ENCODE peak calls at places on chromosomes 12 and 14, in ten cellular contexts. X is frontal cortex; Q is activated effector memory CD4-positive, alpha-beta T cell treated with Interleukin-2 at 50 U/mL for 16 hours; K is T-helper 2 cell; N is stomach; W is left ventricle myocardium superior; R is LoVo; V is Peyer's patch; B is ascending aorta; I is GF-D8. U is an unnamed sample.

GRCh38 chr12:63068857-63069442 is 82.1 kb downstream of the AVPR1A start:
- DNase-seq in K (no peak), V (no peak), X (no peak), N (no peak), I (peak; percentile 12), B (no peak), W (no peak), Q (no peak), R (peak; percentile 78), U (peak; percentile 75)

GRCh38 chr14:23352506-23353432 is at the start of gene SLC22A17:
- DNase-seq in R (no peak), K (no peak), B (peak; percentile 91), I (no peak), V (peak; percentile 78), Q (peak; percentile 19), N (peak; percentile 65), W (peak; percentile 87), X (peak; percentile 96), U (peak; percentile 92)

GRCh38 chr12:68276400-68276930 is 23.1 kb upstream of the IL22 start:
- DNase-seq in R (no peak), Q (no peak), X (no peak), B (no peak), W (no peak), I (no peak), K (no peak), V (no peak), N (no peak), U (no peak)

GRCh38 chr12:56574210-56574609 is 52.6 kb downstream of the RBMS2 start:
- DNase-seq in K (no peak), R (no peak), Q (no peak), N (no peak), I (peak; percentile 44), X (no peak), V (no peak), B (no peak), W (no peak), U (peak; percentile 78)

GRCh38 chr12:2453807-2454177 is 341.0 kb upstream of the FKBP4 start:
- DNase-seq in B (no peak), N (no peak), V (no peak), X (no peak), I (no peak), R (no peak), W (no peak), Q (no peak), K (no peak), U (no peak)

GRCh38 chr12:108180255-108181094 is 51.4 kb downstream of the WSCD2 start:
- DNase-seq in R (no peak), W (no peak), N (no peak), Q (no peak), V (no peak), I (no peak), B (no peak), K (no peak), X (no peak), U (no peak)

GRCh38 chr12:131044760-131045381 is 91.2 kb downstream of the ADGRD1 start:
- DNase-seq in V (no peak), Q (no peak), W (no peak), B (no peak), N (no peak), X (no peak), I (no peak), R (no peak), K (no peak), U (no peak)

GRCh38 chr14:24416932-24417619 is 12.4 kb downstream of the CBLN3 start:
- DNase-seq in B (peak; percentile 59), V (peak; percentile 41), I (no peak), X (no peak), W (no peak), R (no peak), N (no peak), K (no peak), Q (no peak), U (no peak)

GRCh38 chr14:51396222-51396815 is 156.3 kb downstream of the TMX1 start:
- DNase-seq in B (no peak), R (no peak), W (peak; percentile 35), X (no peak), N (no peak), K (no peak), V (no peak), I (no peak), Q (no peak), U (peak; percentile 98)

GRCh38 chr12:120361506-120362208 is 7.3 kb downstream of the MSI1 start:
- DNase-seq in R (no peak), X (peak; percentile 86), I (no peak), W (peak; percentile 76), K (no peak), V (peak; percentile 50), Q (no peak), B (peak; percentile 66), N (peak; percentile 69), U (peak; percentile 34)

GRCh38 chr14:98953544-98954346 is 318.3 kb downstream of the BCL11B start:
- DNase-seq in W (peak; percentile 35), B (peak; percentile 86), I (no peak), N (peak; percentile 52), X (no peak), K (no peak), R (peak; percentile 51), V (peak; percentile 77), Q (no peak), U (no peak)

GRCh38 chr12:107411792-107412535 is 273.6 kb upstream of the PWP1 start:
- DNase-seq in I (no peak), R (no peak), Q (no peak), B (peak; percentile 21), V (no peak), N (no peak), W (no peak), X (no peak), K (no peak), U (peak; percentile 91)

GRCh38 chr14:36515105-36515593 is 4.9 kb downstream of the NKX2-1 start:
- DNase-seq in N (no peak), I (no peak), W (no peak), X (peak; percentile 24), Q (no peak), K (no peak), V (no peak), B (no peak), R (no peak), U (no peak)

GRCh38 chr14:25007832-25008231 is 42.1 kb downstream of the STXBP6 start:
- DNase-seq in Q (no peak), N (no peak), B (no peak), V (no peak), W (no peak), X (no peak), I (no peak), K (no peak), R (no peak), U (no peak)

GRCh38 chr12:2095878-2096277 is 43.1 kb downstream of the CACNA1C start:
- DNase-seq in R (no peak), N (no peak), I (no peak), W (no peak), B (no peak), V (no peak), Q (no peak), X (no peak), K (no peak), U (no peak)

GRCh38 chr12:74412607-74413230 is 124.9 kb upstream of the ATXN7L3B start:
- DNase-seq in W (no peak), N (no peak), B (no peak), V (no peak), R (peak; percentile 41), X (no peak), K (no peak), Q (no peak), I (no peak), U (peak; percentile 3)